ENCODE peak calls at places on chromosomes 16 and 17, in eight cellular contexts. J is hippocampal formation; P is ovary; C is stimulated activated CD8-positive, alpha-beta memory T cell treated with anti-CD3 and anti-CD28 coated beads, Interleukin-4, amount 100 ng/mL, for 24 hours; D is stimulated activated CD4-positive, alpha-beta T cell treated with anti-CD3 and anti-CD28 coated beads, TNF-alpha, amount 100 ng/mL, for 24 hours; A is non-pigmented ciliary epithelial cell; X is activated naive CD8-positive, alpha-beta T cell treated with anti-CD3 and anti-CD28 coated beads for 36 hours; K is MM.1S. R is an unnamed sample.

GRCh38 chr16:85611205-85611454 is 2.0 kb upstream of the GSE1 start:
- DNase-seq in C (no peak), P (no peak), D (no peak), K (no peak), A (no peak), X (no peak), J (peak), R (peak)

GRCh38 chr17:21272881-21273839 is 11.4 kb upstream of the MAP2K3 start:
- DNase-seq in K (no peak), D (no peak), J (no peak), X (no peak), P (no peak), C (no peak), A (no peak), R (no peak)

GRCh38 chr16:70635356-70636016 is 10.9 kb upstream of the IL34 start:
- DNase-seq in A (peak), X (no peak), D (no peak), P (peak), J (no peak), C (no peak), K (no peak), R (peak)

GRCh38 chr17:40517981-40518380 is 16.6 kb upstream of the TNS4 start:
- DNase-seq in J (no peak), C (no peak), K (no peak), A (no peak), X (no peak), D (no peak), P (no peak), R (no peak)

GRCh38 chr17:35799942-35800341 is 4.5 kb upstream of the MMP28 start:
- DNase-seq in A (no peak), D (no peak), J (peak), X (no peak), P (no peak), C (no peak), K (no peak), R (peak)

GRCh38 chr17:29622337-29623282 is at the start of gene CORO6:
- DNase-seq in D (peak), X (peak), J (peak), C (peak), K (peak), P (peak), A (no peak), R (no peak)

GRCh38 chr17:54795046-54795445 is 105.6 kb upstream of the TOM1L1 start:
- DNase-seq in P (no peak), J (no peak), A (no peak), X (no peak), C (no peak), D (no peak), K (peak), R (no peak)

GRCh38 chr16:24132048-24132796 is 123.9 kb upstream of the CACNG3 start:
- DNase-seq in P (no peak), C (no peak), D (no peak), J (no peak), K (no peak), A (no peak), X (no peak), R (no peak)

GRCh38 chr16:85202631-85203461 is 90.6 kb upstream of the CIBAR2 start:
- DNase-seq in J (peak), A (no peak), X (no peak), D (no peak), P (peak), K (no peak), C (no peak), R (peak)

GRCh38 chr16:49632111-49632797 is 223.7 kb downstream of the ZNF423 start:
- DNase-seq in A (no peak), K (no peak), X (no peak), J (no peak), C (no peak), P (no peak), D (no peak), R (no peak)

GRCh38 chr17:64662774-64663367 is 764 bp upstream of the SMURF2 start:
- DNase-seq in C (no peak), P (no peak), K (no peak), X (no peak), D (no peak), J (no peak), A (no peak), R (no peak)

GRCh38 chr17:14032234-14032633 is 37.1 kb upstream of the COX10 start:
- DNase-seq in D (no peak), C (no peak), A (no peak), J (no peak), P (no peak), X (no peak), K (no peak), R (no peak)

GRCh38 chr17:69654981-69655581 is 240.6 kb downstream of the MAP2K6 start:
- DNase-seq in K (peak), A (no peak), D (no peak), X (no peak), C (no peak), P (no peak), J (no peak), R (no peak)

GRCh38 chr17:34220776-34221390 is 34.2 kb upstream of the CCL2 start:
- DNase-seq in K (no peak), A (no peak), J (no peak), D (no peak), X (no peak), C (no peak), P (no peak), R (no peak)

GRCh38 chr17:17104494-17104893 is 62.2 kb downstream of the MPRIP start:
- DNase-seq in C (no peak), K (no peak), X (no peak), A (no peak), P (no peak), D (no peak), J (peak), R (no peak)

GRCh38 chr17:59643159-59643857 is 23.6 kb downstream of the CLTC start:
- DNase-seq in P (no peak), C (no peak), K (no peak), X (no peak), J (no peak), D (no peak), A (no peak), R (no peak)

GRCh38 chr16:85234310-85235235 is 122.3 kb upstream of the CIBAR2 start:
- DNase-seq in J (no peak), X (no peak), P (peak), C (no peak), D (no peak), K (no peak), A (no peak), R (peak)

GRCh38 chr16:50925758-50926357 is 184.0 kb downstream of the CYLD start:
- DNase-seq in D (no peak), A (no peak), X (no peak), C (no peak), K (no peak), P (no peak), J (no peak), R (no peak)

GRCh38 chr17:27400991-27401390 is 55.3 kb upstream of the KSR1 start:
- DNase-seq in C (no peak), J (no peak), A (no peak), K (no peak), D (no peak), P (no peak), X (no peak), R (no peak)